ENCODE peak calls at places on chromosome 19, in seven cellular contexts. One of them, this sample, is unnamed. For H3K27me3, the result is how much of the 10 kb centered on the place peaks cover.

GRCh38 chr19:2798733-2799132 is 13.4 kb downstream of the THOP1 start:
- DNase-seq in tibial artery: no peak
- DNase-seq in AG04450: no peak
- DNase-seq in CD8-positive, alpha-beta T cell: no peak
- DNase-seq in HCT116: no peak
- DNase-seq in neural progenitor cell: no peak
- DNase-seq in lower lobe of right lung: no peak
- DNase-seq in this sample: no peak

GRCh38 chr19:18440936-18441803 is 3.2 kb upstream of the ISYNA1 start:
- DNase-seq in tibial artery: no peak
- DNase-seq in AG04450: no peak
- DNase-seq in CD8-positive, alpha-beta T cell: no peak
- DNase-seq in HCT116: no peak
- DNase-seq in neural progenitor cell: no peak
- DNase-seq in lower lobe of right lung: no peak
- DNase-seq in this sample: no peak

GRCh38 chr19:48780684-48781391 is 25.5 kb downstream of the FGF21 start:
- DNase-seq in tibial artery: no peak
- DNase-seq in AG04450: no peak
- DNase-seq in CD8-positive, alpha-beta T cell: no peak
- DNase-seq in HCT116: no peak
- DNase-seq in neural progenitor cell: no peak
- DNase-seq in lower lobe of right lung: no peak
- DNase-seq in this sample: no peak

GRCh38 chr19:4957981-4958380 is 10.9 kb upstream of the KDM4B start:
- DNase-seq in tibial artery: no peak
- DNase-seq in AG04450: no peak
- DNase-seq in CD8-positive, alpha-beta T cell: no peak
- DNase-seq in HCT116: no peak
- DNase-seq in neural progenitor cell: no peak
- DNase-seq in lower lobe of right lung: no peak
- DNase-seq in this sample: no peak

GRCh38 chr19:28406966-28407365 is 806.0 kb downstream of the UQCRFS1 start:
- DNase-seq in tibial artery: no peak
- DNase-seq in AG04450: no peak
- DNase-seq in CD8-positive, alpha-beta T cell: no peak
- DNase-seq in HCT116: no peak
- DNase-seq in neural progenitor cell: no peak
- DNase-seq in lower lobe of right lung: no peak
- DNase-seq in this sample: no peak

GRCh38 chr19:10086032-10086903 is at the start of gene SHFL:
- DNase-seq in tibial artery: peak
- DNase-seq in AG04450: no peak
- DNase-seq in CD8-positive, alpha-beta T cell: peak
- DNase-seq in HCT116: no peak
- DNase-seq in neural progenitor cell: peak
- DNase-seq in lower lobe of right lung: peak
- DNase-seq in this sample: peak

GRCh38 chr19:2336528-2337328 is 8.2 kb downstream of the SPPL2B start:
- DNase-seq in tibial artery: no peak
- DNase-seq in AG04450: no peak
- DNase-seq in CD8-positive, alpha-beta T cell: no peak
- DNase-seq in HCT116: no peak
- DNase-seq in neural progenitor cell: no peak
- DNase-seq in lower lobe of right lung: no peak
- DNase-seq in this sample: no peak

GRCh38 chr19:10895920-10896319 is 24.6 kb downstream of the CARM1 start:
- DNase-seq in tibial artery: no peak
- DNase-seq in AG04450: no peak
- DNase-seq in CD8-positive, alpha-beta T cell: no peak
- DNase-seq in HCT116: no peak
- DNase-seq in neural progenitor cell: no peak
- DNase-seq in lower lobe of right lung: no peak
- DNase-seq in this sample: no peak

GRCh38 chr19:1896508-1896907 is 8.7 kb upstream of the ADAT3 start:
- DNase-seq in tibial artery: no peak
- DNase-seq in AG04450: no peak
- DNase-seq in CD8-positive, alpha-beta T cell: no peak
- DNase-seq in HCT116: no peak
- DNase-seq in neural progenitor cell: no peak
- DNase-seq in lower lobe of right lung: peak
- DNase-seq in this sample: no peak

GRCh38 chr19:44141191-44142013 is at the start of gene ZNF234:
- DNase-seq in tibial artery: peak
- DNase-seq in AG04450: peak
- DNase-seq in CD8-positive, alpha-beta T cell: peak
- DNase-seq in HCT116: peak
- DNase-seq in neural progenitor cell: peak
- DNase-seq in lower lobe of right lung: peak
- DNase-seq in this sample: peak

GRCh38 chr19:35272122-35272715 is 3.5 kb downstream of the USF2 start:
- DNase-seq in tibial artery: peak
- DNase-seq in AG04450: no peak
- DNase-seq in CD8-positive, alpha-beta T cell: no peak
- DNase-seq in HCT116: no peak
- DNase-seq in neural progenitor cell: no peak
- DNase-seq in lower lobe of right lung: no peak
- DNase-seq in this sample: no peak

GRCh38 chr19:9934132-9934950 is 2.0 kb downstream of the OLFM2 start:
- DNase-seq in tibial artery: peak
- DNase-seq in AG04450: no peak
- DNase-seq in CD8-positive, alpha-beta T cell: peak
- DNase-seq in HCT116: peak
- DNase-seq in neural progenitor cell: peak
- DNase-seq in lower lobe of right lung: peak
- DNase-seq in this sample: peak

GRCh38 chr19:12721656-12722565 is 1.8 kb downstream of the TNPO2 start:
- DNase-seq in tibial artery: peak
- DNase-seq in AG04450: peak
- DNase-seq in CD8-positive, alpha-beta T cell: peak
- DNase-seq in HCT116: no peak
- DNase-seq in neural progenitor cell: peak
- DNase-seq in lower lobe of right lung: peak
- DNase-seq in this sample: peak

GRCh38 chr19:29454109-29454508 is 71.7 kb upstream of the VSTM2B start:
- DNase-seq in tibial artery: no peak
- DNase-seq in AG04450: no peak
- DNase-seq in CD8-positive, alpha-beta T cell: no peak
- DNase-seq in HCT116: no peak
- DNase-seq in neural progenitor cell: no peak
- DNase-seq in lower lobe of right lung: no peak
- DNase-seq in this sample: no peak

GRCh38 chr19:33780746-33781145 is 15.9 kb upstream of the KCTD15 start:
- DNase-seq in tibial artery: no peak
- DNase-seq in AG04450: no peak
- DNase-seq in CD8-positive, alpha-beta T cell: no peak
- DNase-seq in HCT116: no peak
- DNase-seq in neural progenitor cell: no peak
- DNase-seq in lower lobe of right lung: no peak
- DNase-seq in this sample: no peak

GRCh38 chr19:6660930-6661329 is 9.0 kb downstream of the TNFSF14 start:
- DNase-seq in tibial artery: no peak
- DNase-seq in AG04450: no peak
- DNase-seq in CD8-positive, alpha-beta T cell: no peak
- DNase-seq in HCT116: no peak
- DNase-seq in neural progenitor cell: peak
- DNase-seq in lower lobe of right lung: no peak
- DNase-seq in this sample: no peak

GRCh38 chr19:36128392-36128736 is 11.5 kb upstream of the CAPNS1 start:
- DNase-seq in tibial artery: no peak
- DNase-seq in AG04450: no peak
- DNase-seq in CD8-positive, alpha-beta T cell: no peak
- DNase-seq in HCT116: no peak
- DNase-seq in neural progenitor cell: peak
- DNase-seq in lower lobe of right lung: peak
- DNase-seq in this sample: no peak

GRCh38 chr19:8512115-8512967 is 1.6 kb downstream of the ZNF414 start:
- DNase-seq in tibial artery: no peak
- DNase-seq in AG04450: no peak
- DNase-seq in CD8-positive, alpha-beta T cell: no peak
- DNase-seq in HCT116: peak
- DNase-seq in neural progenitor cell: peak
- DNase-seq in lower lobe of right lung: no peak
- DNase-seq in this sample: no peak

GRCh38 chr19:36547001-36547732 is 19.1 kb upstream of the ZNF260 start:
- DNase-seq in tibial artery: no peak
- DNase-seq in AG04450: no peak
- DNase-seq in CD8-positive, alpha-beta T cell: no peak
- DNase-seq in HCT116: no peak
- DNase-seq in neural progenitor cell: no peak
- DNase-seq in lower lobe of right lung: no peak
- DNase-seq in this sample: no peak

GRCh38 chr19:4140237-4140711 is 13.2 kb upstream of the CREB3L3 start:
- DNase-seq in tibial artery: no peak
- DNase-seq in AG04450: peak
- DNase-seq in CD8-positive, alpha-beta T cell: peak
- DNase-seq in HCT116: peak
- DNase-seq in neural progenitor cell: peak
- DNase-seq in lower lobe of right lung: peak
- DNase-seq in this sample: no peak

GRCh38 chr19:46017874-46018675 is 4.8 kb downstream of the PGLYRP1 start:
- DNase-seq in tibial artery: no peak
- DNase-seq in AG04450: no peak
- DNase-seq in CD8-positive, alpha-beta T cell: no peak
- DNase-seq in HCT116: no peak
- DNase-seq in neural progenitor cell: no peak
- DNase-seq in lower lobe of right lung: no peak
- DNase-seq in this sample: no peak
- TF ChIP-seq CTCF in tibial artery: no peak
- TF ChIP-seq CTCF in AG04450: no peak
- TF ChIP-seq CTCF in CD8-positive, alpha-beta T cell: no peak
- TF ChIP-seq CTCF in HCT116: no peak
- TF ChIP-seq CTCF in neural progenitor cell: no peak
- TF ChIP-seq CTCF in lower lobe of right lung: no peak
- TF ChIP-seq CTCF in this sample: no peak

DNA sequence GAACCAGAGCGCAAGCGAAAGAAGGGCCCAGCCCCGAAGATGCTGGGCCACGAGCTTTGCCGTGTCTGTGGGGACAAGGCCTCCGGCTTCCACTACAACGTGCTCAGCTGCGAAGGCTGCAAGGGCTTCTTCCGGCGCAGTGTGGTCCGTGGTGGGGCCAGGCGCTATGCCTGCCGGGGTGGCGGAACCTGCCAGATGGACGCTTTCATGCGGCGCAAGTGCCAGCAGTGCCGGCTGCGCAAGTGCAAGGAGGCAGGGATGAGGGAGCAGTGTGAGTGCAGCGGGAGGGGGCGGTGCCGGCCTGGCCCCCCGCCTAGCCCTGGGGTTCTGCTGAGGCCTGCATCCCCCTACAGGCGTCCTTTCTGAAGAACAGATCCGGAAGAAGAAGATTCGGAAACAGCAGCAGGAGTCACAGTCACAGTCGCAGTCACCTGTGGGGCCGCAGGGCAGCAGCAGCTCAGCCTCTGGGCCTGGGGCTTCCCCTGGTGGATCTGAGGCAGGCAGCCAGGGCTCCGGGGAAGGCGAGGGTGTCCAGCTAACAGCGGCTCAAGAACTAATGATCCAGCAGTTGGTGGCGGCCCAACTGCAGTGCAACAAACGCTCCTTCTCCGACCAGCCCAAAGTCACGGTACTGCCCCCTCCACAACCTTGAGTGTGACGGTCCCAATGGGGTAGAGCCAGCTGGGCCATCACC is 2.1 kb downstream of the NR1H2 start:
- DNase-seq in tibial artery: no peak
- DNase-seq in AG04450: no peak
- DNase-seq in CD8-positive, alpha-beta T cell: no peak
- DNase-seq in HCT116: no peak
- DNase-seq in neural progenitor cell: no peak
- DNase-seq in lower lobe of right lung: no peak
- DNase-seq in this sample: no peak
- H3K27ac ChIP-seq in tibial artery: no peak
- H3K27ac ChIP-seq in AG04450: no peak
- H3K27ac ChIP-seq in CD8-positive, alpha-beta T cell: no peak
- H3K27ac ChIP-seq in HCT116: no peak
- H3K27ac ChIP-seq in neural progenitor cell: no peak
- H3K27ac ChIP-seq in lower lobe of right lung: no peak
- H3K27ac ChIP-seq in this sample: no peak

GRCh38 chr19:21260164-21260847 is 68.9 kb downstream of the ZNF708 start:
- DNase-seq in tibial artery: no peak
- DNase-seq in AG04450: no peak
- DNase-seq in CD8-positive, alpha-beta T cell: no peak
- DNase-seq in HCT116: no peak
- DNase-seq in neural progenitor cell: no peak
- DNase-seq in lower lobe of right lung: no peak
- DNase-seq in this sample: no peak

GRCh38 chr19:21256722-21257121 is 72.5 kb downstream of the ZNF708 start:
- DNase-seq in tibial artery: no peak
- DNase-seq in AG04450: no peak
- DNase-seq in CD8-positive, alpha-beta T cell: no peak
- DNase-seq in HCT116: peak
- DNase-seq in neural progenitor cell: peak
- DNase-seq in lower lobe of right lung: no peak
- DNase-seq in this sample: no peak
- H3K27me3 ChIP-seq in tibial artery: under half
- H3K27me3 ChIP-seq in AG04450: under half
- H3K27me3 ChIP-seq in CD8-positive, alpha-beta T cell: under half
- H3K27me3 ChIP-seq in HCT116: under half
- H3K27me3 ChIP-seq in neural progenitor cell: under half
- H3K27me3 ChIP-seq in lower lobe of right lung: under half
- H3K27me3 ChIP-seq in this sample: under half

GRCh38 chr19:39155741-39156140 is 30.2 kb downstream of the PAK4 start:
- DNase-seq in tibial artery: no peak
- DNase-seq in AG04450: no peak
- DNase-seq in CD8-positive, alpha-beta T cell: no peak
- DNase-seq in HCT116: no peak
- DNase-seq in neural progenitor cell: no peak
- DNase-seq in lower lobe of right lung: no peak
- DNase-seq in this sample: no peak

GRCh38 chr19:39154084-39154625 is 28.6 kb downstream of the PAK4 start:
- DNase-seq in tibial artery: no peak
- DNase-seq in AG04450: no peak
- DNase-seq in CD8-positive, alpha-beta T cell: no peak
- DNase-seq in HCT116: no peak
- DNase-seq in neural progenitor cell: no peak
- DNase-seq in lower lobe of right lung: no peak
- DNase-seq in this sample: no peak

GRCh38 chr19:39156230-39156890 is 30.8 kb downstream of the PAK4 start:
- DNase-seq in tibial artery: no peak
- DNase-seq in AG04450: no peak
- DNase-seq in CD8-positive, alpha-beta T cell: no peak
- DNase-seq in HCT116: no peak
- DNase-seq in neural progenitor cell: no peak
- DNase-seq in lower lobe of right lung: no peak
- DNase-seq in this sample: no peak

GRCh38 chr19:39155114-39155700 is 29.6 kb downstream of the PAK4 start:
- DNase-seq in tibial artery: no peak
- DNase-seq in AG04450: no peak
- DNase-seq in CD8-positive, alpha-beta T cell: no peak
- DNase-seq in HCT116: no peak
- DNase-seq in neural progenitor cell: no peak
- DNase-seq in lower lobe of right lung: no peak
- DNase-seq in this sample: no peak

DNA sequence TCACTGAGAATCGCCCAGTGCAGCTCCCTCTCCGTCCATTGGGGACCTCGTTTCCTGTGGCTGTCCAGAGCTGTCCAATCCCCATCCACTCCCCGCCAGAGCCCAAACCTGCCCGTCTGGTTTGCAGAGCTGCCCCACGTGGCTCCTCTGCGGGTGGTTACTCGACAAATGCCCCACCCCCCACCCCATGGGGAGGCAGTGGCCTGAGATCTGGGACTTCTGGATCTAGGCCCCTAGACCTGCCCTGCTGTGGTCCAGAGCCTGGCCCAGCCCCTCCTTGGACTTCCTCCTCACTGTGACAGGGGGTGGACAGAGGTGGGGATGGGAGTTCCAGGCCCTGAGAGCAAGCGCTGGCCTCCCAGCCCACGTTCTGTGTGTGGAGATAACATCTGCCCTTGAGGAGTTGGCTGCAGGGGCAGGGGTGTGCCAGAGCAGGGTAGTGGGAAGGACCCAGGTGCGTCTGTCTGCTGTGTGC is 29.1 kb downstream of the PAK4 start:
- DNase-seq in tibial artery: no peak
- DNase-seq in AG04450: no peak
- DNase-seq in CD8-positive, alpha-beta T cell: no peak
- DNase-seq in HCT116: peak
- DNase-seq in neural progenitor cell: no peak
- DNase-seq in lower lobe of right lung: peak
- DNase-seq in this sample: no peak
- TF ChIP-seq CTCF in tibial artery: no peak
- TF ChIP-seq CTCF in AG04450: no peak
- TF ChIP-seq CTCF in CD8-positive, alpha-beta T cell: no peak
- TF ChIP-seq CTCF in HCT116: peak
- TF ChIP-seq CTCF in neural progenitor cell: no peak
- TF ChIP-seq CTCF in lower lobe of right lung: peak
- TF ChIP-seq CTCF in this sample: no peak

This sample was measured in CD4-positive, alpha-beta T cell.